ENCODE peak calls at places on chromosomes 11 and 22, in seven cellular contexts. W is pancreas, N is A673, M is tibial artery, I is colonic mucosa, X is dorsolateral prefrontal cortex, J is mesendoderm. Z is an unnamed sample.

GRCh38 chr22:31274017-31274416 is 18.3 kb downstream of the PIK3IP1 start:
- DNase-seq in J (no peak), I (no peak), M (no peak), N (no peak), W (no peak), X (no peak), Z (no peak)

GRCh38 chr11:78476066-78476465 is 58.4 kb upstream of the GAB2 start:
- DNase-seq in M (no peak), X (no peak), J (peak; percentile 20), I (no peak), N (no peak), W (no peak), Z (no peak)

GRCh38 chr11:64854534-64855502 is 10.4 kb upstream of the CDC42BPG start:
- DNase-seq in X (peak; percentile 70), W (peak; percentile 76), M (peak; percentile 90), I (peak; percentile 89), N (peak; percentile 87), J (peak; percentile 92), Z (peak; percentile 53)

GRCh38 chr11:126989942-126990715 is 10.4 kb downstream of the KIRREL3 start:
- DNase-seq in J (peak; percentile 91), N (peak; percentile 83), I (peak; percentile 67), M (peak; percentile 29), X (peak; percentile 90), W (peak; percentile 75), Z (no peak)

GRCh38 chr22:39396156-39396796 is 3.3 kb upstream of the TAB1 start:
- DNase-seq in W (no peak), N (no peak), J (no peak), I (no peak), M (no peak), X (no peak), Z (no peak)

GRCh38 chr11:106875013-106875412 is 143.3 kb downstream of the GUCY1A2 start:
- DNase-seq in N (no peak), J (no peak), X (no peak), W (no peak), M (no peak), I (no peak), Z (no peak)

GRCh38 chr11:122656073-122656630 is 630 bp downstream of the UBASH3B start:
- DNase-seq in N (peak; percentile 75), W (peak; percentile 34), I (peak; percentile 44), X (peak; percentile 64), J (peak; percentile 60), M (peak; percentile 46), Z (no peak)

GRCh38 chr11:33687733-33688479 is 12.7 kb downstream of the C11orf91 start:
- DNase-seq in X (no peak), N (peak; percentile 91), W (peak; percentile 49), J (peak; percentile 66), M (peak; percentile 44), I (peak; percentile 60), Z (no peak)

GRCh38 chr11:117473692-117474091 is 146.0 kb downstream of the CEP164 start:
- DNase-seq in N (no peak), X (no peak), I (no peak), J (no peak), W (no peak), M (no peak), Z (no peak)

GRCh38 chr11:75233688-75234295 is 6.8 kb upstream of the TPBGL start:
- DNase-seq in N (peak; percentile 70), I (peak; percentile 38), X (no peak), M (no peak), W (peak; percentile 32), J (peak; percentile 89), Z (no peak)

GRCh38 chr11:38791346-38791961 is 2193.4 kb upstream of the RAG2 start:
- DNase-seq in M (no peak), X (no peak), N (peak; percentile 96), W (peak; percentile 41), I (peak; percentile 42), J (peak; percentile 63), Z (peak; percentile 5)

GRCh38 chr11:74000307-74000630 is 8.6 kb downstream of the UCP3 start:
- DNase-seq in X (no peak), M (no peak), W (no peak), N (no peak), J (no peak), I (no peak), Z (no peak)

GRCh38 chr11:63845305-63845704 is 6.4 kb downstream of the MARK2 start:
- DNase-seq in W (no peak), X (no peak), J (peak; percentile 64), N (no peak), M (no peak), I (no peak), Z (peak; percentile 70)

GRCh38 chr22:42283288-42284229 is 13.1 kb upstream of the TCF20 start:
- DNase-seq in N (no peak), W (no peak), I (no peak), J (peak; percentile 65), M (no peak), X (peak; percentile 64), Z (no peak)
- H3K4me3 ChIP-seq in N (peak overlapping the region; percentile 17), W (no peak overlapping the region), I (peak overlapping the region; percentile 22), J (no peak overlapping the region), M (peak overlapping the region; percentile 32), X (peak overlapping the region; percentile 69), Z (peak overlapping the region; percentile 38)

GRCh38 chr11:19467904-19468303 is 227.2 kb upstream of the E2F8 start:
- DNase-seq in I (no peak), X (no peak), N (no peak), M (no peak), J (no peak), W (no peak), Z (no peak)

GRCh38 chr11:19474954-19475811 is 234.4 kb upstream of the E2F8 start:
- DNase-seq in W (no peak), X (peak; percentile 65), N (peak; percentile 39), M (no peak), J (peak; percentile 33), I (no peak), Z (no peak)

GRCh38 chr11:19474211-19474610 is 233.5 kb upstream of the E2F8 start:
- DNase-seq in N (no peak), W (no peak), X (no peak), M (no peak), J (no peak), I (no peak), Z (no peak)

DNA sequence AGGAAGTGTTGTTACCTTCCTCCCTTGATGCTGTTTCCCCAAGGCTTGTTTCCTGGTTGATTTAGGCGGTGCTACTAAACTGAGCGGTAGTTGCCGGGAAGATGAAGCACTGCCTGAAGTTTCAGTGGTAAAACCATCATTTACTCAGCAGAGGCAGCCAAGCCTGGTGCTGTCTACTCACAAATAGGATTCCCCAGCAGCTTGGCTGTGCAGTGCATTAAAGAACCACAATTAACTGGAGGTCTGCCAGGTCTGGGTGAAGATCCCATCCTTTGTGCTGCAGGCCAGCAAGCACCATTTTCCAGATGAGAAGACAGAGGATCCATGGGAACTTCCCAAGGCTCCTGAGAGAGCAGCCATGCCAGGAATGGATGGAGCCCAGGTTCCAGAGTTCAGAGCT is 231.9 kb upstream of the E2F8 start:
- DNase-seq in I (no peak), M (no peak), J (no peak), X (no peak), W (no peak), N (peak; percentile 1), Z (no peak)
- H3K4me3 ChIP-seq in I (no peak overlapping the region), M (no peak overlapping the region), J (no peak overlapping the region), X (no peak overlapping the region), W (no peak overlapping the region), N (no peak overlapping the region), Z (no peak overlapping the region)

GRCh38 chr22:26894766-26895485 is 237.5 kb downstream of the MIAT start:
- DNase-seq in I (no peak), J (no peak), N (no peak), X (no peak), M (peak; percentile 49), W (peak; percentile 39), Z (peak; percentile 79)
- H3K4me3 ChIP-seq in I (no peak overlapping the region), J (no peak overlapping the region), N (no peak overlapping the region), X (no peak overlapping the region), M (no peak overlapping the region), W (no peak overlapping the region), Z (no peak overlapping the region)

GRCh38 chr11:12112731-12113130 is 2.3 kb downstream of the MICAL2 start:
- DNase-seq in N (no peak), W (no peak), M (no peak), X (no peak), J (no peak), I (no peak), Z (no peak)

GRCh38 chr11:12111482-12112149 is 1.2 kb downstream of the MICAL2 start:
- DNase-seq in I (no peak), N (no peak), X (no peak), W (no peak), M (peak; percentile 41), J (no peak), Z (no peak)

GRCh38 chr11:12112150-12112520 is 1.7 kb downstream of the MICAL2 start:
- DNase-seq in N (no peak), M (no peak), I (no peak), X (no peak), J (no peak), W (no peak), Z (no peak)

GRCh38 chr11:12114487-12115033 is 4.2 kb downstream of the MICAL2 start:
- DNase-seq in X (no peak), N (no peak), M (no peak), W (no peak), J (no peak), I (no peak), Z (no peak)

DNA sequence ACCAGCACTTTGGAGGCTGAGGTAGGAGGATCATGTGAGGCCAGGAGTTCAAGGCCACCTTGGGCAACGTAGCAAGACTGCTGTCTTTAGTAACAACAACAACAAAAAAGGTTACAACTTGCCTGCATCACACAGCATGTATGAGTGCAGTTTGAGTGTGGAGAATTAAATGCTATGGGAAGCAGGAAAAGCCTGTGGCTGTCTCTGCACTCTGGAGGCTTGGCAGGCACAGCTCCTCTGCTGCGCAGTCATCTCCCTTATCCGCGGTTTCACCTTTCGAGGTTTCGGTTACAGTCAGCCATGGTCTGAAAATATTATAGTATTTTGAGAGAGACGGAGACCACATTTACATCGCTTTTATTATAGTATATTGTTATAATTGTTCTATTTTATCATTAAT is 2.9 kb downstream of the MICAL2 start:
- DNase-seq in J (no peak), W (no peak), N (no peak), M (no peak), X (no peak), I (no peak), Z (no peak)
- H3K4me3 ChIP-seq in J (no peak overlapping the region), W (no peak overlapping the region), N (no peak overlapping the region), M (peak overlapping the region; percentile 89), X (peak overlapping the region; percentile 79), I (no peak overlapping the region), Z (no peak overlapping the region)

GRCh38 chr11:114301927-114302326 is 5.7 kb downstream of the NNMT start:
- DNase-seq in I (no peak), N (no peak), X (no peak), M (no peak), W (no peak), J (no peak), Z (no peak)
- H3K4me3 ChIP-seq in I (no peak overlapping the region), N (no peak overlapping the region), X (no peak overlapping the region), M (peak overlapping the region; percentile 60), W (no peak overlapping the region), J (no peak overlapping the region), Z (no peak overlapping the region)

DNA sequence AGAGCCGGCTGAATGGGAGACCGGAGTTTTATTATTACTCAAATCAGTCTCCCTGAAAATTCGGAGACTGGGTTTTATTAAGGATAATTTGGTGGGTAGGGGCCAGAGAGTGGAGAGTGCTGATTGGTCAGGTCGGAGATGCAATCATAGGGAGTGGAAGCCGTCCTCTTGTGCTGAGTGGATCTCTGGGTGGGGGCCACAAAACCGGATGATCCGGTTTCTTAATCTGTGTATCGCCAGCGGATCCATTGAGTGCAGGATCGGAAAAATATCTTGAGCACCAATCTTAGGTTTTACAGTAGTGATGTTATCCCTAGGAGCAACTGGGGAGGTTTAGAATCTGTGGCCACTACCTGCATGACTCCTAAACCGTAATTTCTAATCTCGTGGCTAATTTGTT is 886 bp upstream of the NIPSNAP1 start:
- DNase-seq in M (no peak), X (no peak), I (peak; percentile 78), J (no peak), N (no peak), W (peak; percentile 21), Z (no peak)
- H3K4me3 ChIP-seq in M (peak overlapping the region; percentile 66), X (peak overlapping the region; percentile 83), I (peak overlapping the region; percentile 68), J (no peak overlapping the region), N (peak overlapping the region; percentile 93), W (no peak overlapping the region), Z (no peak overlapping the region)